ENCODE peak calls at places on chromosome 6, in seven cellular contexts. N, D, C, Z, E, R and A are unnamed samples.

GRCh38 chr6:26198626-26199056 is 111.4 kb downstream of the HFE start:
- DNase-seq in C (no peak), R (no peak), Z (no peak), E (no peak), N (no peak), D (no peak), A (no peak)

GRCh38 chr6:141097471-141097870 is 1035.3 kb upstream of the GJE1 start:
- DNase-seq in N (no peak), D (no peak), R (no peak), C (no peak), Z (no peak), E (no peak), A (no peak)

GRCh38 chr6:10429638-10430427 is 15.0 kb upstream of the TFAP2A start:
- DNase-seq in R (peak), Z (peak), D (no peak), E (no peak), N (no peak), C (no peak), A (no peak)

GRCh38 chr6:71482742-71483141 is 194.1 kb downstream of the OGFRL1 start:
- DNase-seq in C (no peak), D (no peak), Z (no peak), R (no peak), N (no peak), E (no peak), A (no peak)

GRCh38 chr6:10587694-10588392 is 66.7 kb downstream of the GCNT2 start:
- DNase-seq in E (no peak), N (no peak), Z (no peak), D (no peak), C (no peak), R (no peak), A (no peak)

GRCh38 chr6:12296255-12296573 is 6.1 kb downstream of the EDN1 start:
- DNase-seq in N (peak), Z (peak), R (no peak), D (no peak), C (no peak), E (peak), A (no peak)

GRCh38 chr6:26520840-26521484 is 17.2 kb upstream of the HMGN4 start:
- DNase-seq in C (peak), Z (peak), R (peak), D (peak), E (peak), N (peak), A (peak)

GRCh38 chr6:18795726-18796125 is 408.6 kb downstream of the RNF144B start:
- DNase-seq in C (no peak), E (no peak), D (no peak), Z (no peak), N (no peak), R (no peak), A (no peak)

GRCh38 chr6:30855429-30856069 is 28.8 kb upstream of the DDR1 start:
- DNase-seq in R (no peak), N (no peak), C (no peak), D (no peak), E (no peak), Z (no peak), A (no peak)

GRCh38 chr6:11388983-11389944 is 148.3 kb upstream of the TMEM170B start:
- DNase-seq in D (no peak), C (no peak), E (no peak), Z (no peak), R (no peak), N (no peak), A (no peak)

GRCh38 chr6:24394777-24395437 is 7.8 kb upstream of the MRS2 start:
- DNase-seq in N (no peak), C (no peak), R (no peak), Z (peak), D (no peak), E (no peak), A (no peak)

GRCh38 chr6:116369540-116370327 is 1.0 kb upstream of the DSE start:
- DNase-seq in D (peak), N (no peak), R (no peak), C (no peak), E (no peak), Z (no peak), A (no peak)

GRCh38 chr6:15246217-15247211 is 645 bp downstream of the JARID2 start:
- DNase-seq in R (peak), D (peak), C (no peak), Z (peak), N (no peak), E (no peak), A (peak)

GRCh38 chr6:111713811-111714210 is 108.1 kb upstream of the TRAF3IP2 start:
- DNase-seq in R (no peak), D (no peak), E (no peak), C (no peak), N (no peak), Z (no peak), A (no peak)

GRCh38 chr6:87198496-87198895 is 43.1 kb downstream of the ZNF292 start:
- DNase-seq in Z (no peak), R (no peak), E (no peak), C (no peak), D (no peak), N (no peak), A (no peak)

GRCh38 chr6:111589366-111589765 is 16.3 kb downstream of the TRAF3IP2 start:
- DNase-seq in E (peak), N (no peak), R (no peak), D (no peak), C (no peak), Z (peak), A (no peak)

GRCh38 chr6:7541175-7542064 is at the start of gene DSP:
- DNase-seq in Z (peak), C (no peak), R (peak), D (peak), N (no peak), E (no peak), A (no peak)

GRCh38 chr6:89976141-89977020 is 82.1 kb downstream of the GJA10 start:
- DNase-seq in R (peak), Z (no peak), E (no peak), D (no peak), N (no peak), C (no peak), A (no peak)

GRCh38 chr6:18823782-18824386 is 436.7 kb downstream of the RNF144B start:
- DNase-seq in R (peak), N (no peak), D (no peak), E (no peak), Z (peak), C (no peak), A (no peak)

DNA sequence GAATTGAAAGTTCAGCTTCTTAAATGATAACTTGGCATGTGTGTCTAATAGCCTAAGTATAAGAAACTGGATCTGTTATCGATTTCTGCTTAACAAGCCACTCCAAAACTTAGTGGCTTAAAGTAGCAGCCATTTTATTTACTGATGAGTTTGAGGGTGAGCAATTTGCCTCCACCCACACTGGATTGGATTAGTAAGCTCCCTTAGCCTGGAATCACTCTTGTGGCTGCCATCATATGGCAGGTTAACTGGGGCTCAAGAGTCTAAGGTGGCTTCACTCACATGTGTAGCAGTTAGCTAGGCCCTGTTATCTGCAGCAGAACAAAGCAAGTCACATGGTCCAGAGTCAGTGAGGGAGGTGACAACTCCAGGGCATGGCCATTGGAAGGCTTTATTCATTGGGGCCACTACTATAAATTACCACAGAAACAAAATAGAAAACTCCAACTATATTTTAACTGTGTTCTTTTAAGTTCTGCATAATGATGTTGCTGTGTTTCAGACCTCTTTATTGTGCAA is 49.3 kb downstream of the DCBLD1 start:
- DNase-seq in N (no peak), D (no peak), R (no peak), E (no peak), Z (no peak), C (no peak), A (no peak)
- H3K27ac ChIP-seq in N (no peak), D (no peak), R (no peak), E (no peak), Z (peak), C (no peak), A (no peak)

GRCh38 chr6:20134613-20135012 is 77.7 kb downstream of the MBOAT1 start:
- DNase-seq in C (no peak), Z (no peak), D (no peak), E (no peak), N (no peak), R (no peak), A (no peak)
- H3K27ac ChIP-seq in C (no peak), Z (no peak), D (no peak), E (no peak), N (no peak), R (no peak), A (no peak)

GRCh38 chr6:136646377-136646776 is 96.2 kb upstream of the MAP7 start:
- DNase-seq in E (no peak), C (no peak), D (no peak), Z (peak), N (no peak), R (no peak), A (no peak)

GRCh38 chr6:136644597-136644952 is 94.4 kb upstream of the MAP7 start:
- DNase-seq in E (no peak), R (no peak), C (no peak), Z (no peak), N (no peak), D (no peak), A (no peak)

GRCh38 chr6:136641166-136641565 is 90.9 kb upstream of the MAP7 start:
- DNase-seq in Z (no peak), D (no peak), C (no peak), E (no peak), N (no peak), R (no peak), A (no peak)

GRCh38 chr6:136641873-136642465 is 91.7 kb upstream of the MAP7 start:
- DNase-seq in N (no peak), C (no peak), D (no peak), R (no peak), E (no peak), Z (no peak), A (no peak)

GRCh38 chr6:136643850-136644596 is 93.8 kb upstream of the MAP7 start:
- DNase-seq in N (peak), Z (peak), C (peak), R (peak), D (peak), E (peak), A (peak)
- H3K27ac ChIP-seq in N (no peak), Z (no peak), C (no peak), R (no peak), D (peak), E (peak), A (no peak)

DNA sequence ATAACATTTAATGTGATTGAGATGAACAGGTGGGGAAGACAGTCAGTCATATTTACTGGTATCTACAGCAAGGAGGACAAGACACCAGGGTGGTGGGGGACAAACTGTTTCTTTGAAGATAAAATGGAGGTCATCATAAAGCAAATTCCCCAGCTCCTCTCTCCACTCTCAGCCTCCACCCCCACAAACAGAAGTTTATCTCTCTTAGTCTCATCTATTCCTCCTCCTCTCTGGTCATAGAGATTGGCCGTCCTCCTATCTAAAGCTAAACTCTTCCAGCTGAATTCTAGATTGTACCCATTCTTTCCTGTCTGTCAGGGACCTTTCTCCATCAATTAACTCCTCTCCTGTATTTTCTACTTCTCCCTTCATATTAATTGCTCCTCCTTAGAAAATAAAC is 71.1 kb downstream of the KIF6 start:
- DNase-seq in N (no peak), R (no peak), C (no peak), Z (no peak), E (no peak), D (no peak), A (no peak)
- H3K27ac ChIP-seq in N (no peak), R (no peak), C (peak), Z (no peak), E (no peak), D (no peak), A (no peak)

GRCh38 chr6:45967363-45967762 is 48.3 kb downstream of the CLIC5 start:
- DNase-seq in D (no peak), R (no peak), C (no peak), Z (no peak), E (no peak), N (no peak), A (no peak)

GRCh38 chr6:45970326-45970725 is 45.3 kb downstream of the CLIC5 start:
- DNase-seq in D (no peak), R (no peak), E (no peak), Z (no peak), N (no peak), C (no peak), A (no peak)

GRCh38 chr6:45971287-45971686 is 44.4 kb downstream of the CLIC5 start:
- DNase-seq in R (no peak), N (no peak), Z (no peak), E (no peak), C (no peak), D (no peak), A (no peak)

GRCh38 chr6:45969026-45969425 is 46.6 kb downstream of the CLIC5 start:
- DNase-seq in Z (no peak), E (no peak), D (no peak), N (no peak), R (no peak), C (no peak), A (no peak)

GRCh38 chr6:45969883-45970282 is 45.8 kb downstream of the CLIC5 start:
- DNase-seq in R (no peak), D (no peak), Z (no peak), E (no peak), C (no peak), N (no peak), A (no peak)
- H3K27ac ChIP-seq in R (no peak), D (no peak), Z (no peak), E (no peak), C (no peak), N (peak), A (no peak)

DNA sequence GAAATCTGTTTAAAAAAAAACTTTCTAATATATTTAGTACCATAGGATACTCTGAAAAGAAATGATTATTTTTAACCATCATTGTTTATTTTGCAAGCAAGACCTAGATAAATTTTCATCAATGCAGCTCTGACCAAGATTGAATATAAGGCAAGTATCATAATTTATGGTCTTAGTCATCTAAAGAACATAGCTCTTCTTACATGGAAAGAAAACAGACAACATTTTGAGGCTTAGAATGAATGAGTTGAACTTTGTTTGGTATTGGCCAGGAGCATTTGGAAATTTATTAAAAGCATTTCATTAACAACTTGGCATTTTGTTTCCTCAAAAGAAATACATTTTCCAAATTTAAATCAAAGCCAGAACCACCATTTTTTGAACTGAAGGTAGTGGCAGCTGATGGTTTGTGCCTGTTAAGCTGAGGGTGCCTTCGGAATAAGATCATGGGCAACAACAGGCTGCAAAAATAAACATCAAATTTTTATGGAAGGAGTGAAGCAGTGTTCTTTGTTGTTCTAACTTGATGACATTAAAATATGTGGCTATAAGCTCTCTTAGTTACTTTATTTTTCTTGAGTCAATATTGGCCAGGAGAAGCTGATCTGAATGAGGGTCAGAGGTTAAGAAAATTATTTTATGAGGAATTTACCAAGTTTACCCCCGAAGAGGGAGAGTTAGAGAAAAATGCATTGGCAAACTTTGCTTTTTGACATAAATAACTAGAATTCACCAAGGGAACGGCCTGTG is 6.7 kb upstream of the ATXN1 start:
- DNase-seq in D (no peak), Z (peak), N (no peak), E (no peak), R (no peak), C (no peak), A (no peak)
- H3K27ac ChIP-seq in D (no peak), Z (peak), N (no peak), E (peak), R (no peak), C (no peak), A (no peak)

DNA sequence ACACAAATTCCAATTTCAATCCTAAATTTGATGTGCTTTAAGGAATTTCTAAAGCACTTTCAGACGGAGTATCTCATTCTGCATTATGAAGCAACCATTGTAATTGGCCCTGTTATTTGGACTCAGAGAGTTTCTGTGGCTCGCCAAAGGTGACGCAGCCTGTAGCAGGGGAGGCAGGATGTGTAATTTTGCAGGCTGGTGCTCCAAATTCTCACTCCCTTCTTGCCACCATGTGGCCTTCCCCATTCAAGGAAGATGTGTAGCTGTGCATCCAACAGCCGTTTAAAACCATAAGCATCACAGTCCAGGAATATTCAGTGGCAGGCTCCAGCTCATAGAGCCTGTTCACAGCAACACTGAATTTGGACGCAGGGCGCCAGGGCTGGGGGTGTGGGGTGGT is 45.8 kb downstream of the AGPAT4 start:
- DNase-seq in C (no peak), N (no peak), D (no peak), R (no peak), E (no peak), Z (no peak), A (no peak)
- H3K27ac ChIP-seq in C (peak), N (no peak), D (no peak), R (no peak), E (no peak), Z (peak), A (no peak)

DNA sequence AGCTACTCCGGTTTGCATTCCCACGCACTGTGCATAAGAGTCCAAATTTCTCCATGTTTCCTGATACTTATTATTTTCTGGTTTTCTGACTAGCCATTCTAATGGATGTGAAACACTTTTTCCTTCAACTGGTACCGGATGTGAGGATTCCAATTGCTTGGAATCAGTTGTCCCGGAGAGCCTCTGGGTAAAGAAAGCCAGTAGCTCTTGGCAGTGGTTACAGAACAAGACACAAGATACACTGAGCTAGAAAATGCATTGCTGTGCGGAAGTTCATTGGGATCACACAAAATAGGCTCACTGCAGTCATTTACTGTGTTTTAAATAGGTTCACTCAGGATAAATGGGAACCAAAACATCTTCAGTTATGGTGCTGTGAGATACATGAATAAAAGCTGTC is 54.6 kb upstream of the RNF182 start:
- DNase-seq in R (no peak), C (no peak), D (no peak), Z (no peak), E (no peak), N (no peak), A (no peak)
- H3K27ac ChIP-seq in R (no peak), C (no peak), D (no peak), Z (no peak), E (no peak), N (no peak), A (no peak)

GRCh38 chr6:167700199-167700598 is 126.5 kb upstream of the AFDN start:
- DNase-seq in R (no peak), C (no peak), N (no peak), Z (no peak), E (no peak), D (no peak), A (no peak)

GRCh38 chr6:167698540-167698939 is 128.2 kb upstream of the AFDN start:
- DNase-seq in C (no peak), R (no peak), Z (no peak), E (no peak), N (no peak), D (no peak), A (no peak)

GRCh38 chr6:167697316-167697715 is 129.4 kb upstream of the AFDN start:
- DNase-seq in E (no peak), R (no peak), C (no peak), Z (no peak), N (no peak), D (no peak), A (no peak)

GRCh38 chr6:167701010-167701409 is 125.7 kb upstream of the AFDN start:
- DNase-seq in C (no peak), R (no peak), N (no peak), Z (no peak), E (no peak), D (no peak), A (no peak)

GRCh38 chr6:167699141-167700036 is 127.3 kb upstream of the AFDN start:
- DNase-seq in D (peak), Z (peak), R (no peak), C (no peak), N (no peak), E (peak), A (no peak)
- H3K27ac ChIP-seq in D (no peak), Z (no peak), R (no peak), C (peak), N (peak), E (peak), A (no peak)

DNA sequence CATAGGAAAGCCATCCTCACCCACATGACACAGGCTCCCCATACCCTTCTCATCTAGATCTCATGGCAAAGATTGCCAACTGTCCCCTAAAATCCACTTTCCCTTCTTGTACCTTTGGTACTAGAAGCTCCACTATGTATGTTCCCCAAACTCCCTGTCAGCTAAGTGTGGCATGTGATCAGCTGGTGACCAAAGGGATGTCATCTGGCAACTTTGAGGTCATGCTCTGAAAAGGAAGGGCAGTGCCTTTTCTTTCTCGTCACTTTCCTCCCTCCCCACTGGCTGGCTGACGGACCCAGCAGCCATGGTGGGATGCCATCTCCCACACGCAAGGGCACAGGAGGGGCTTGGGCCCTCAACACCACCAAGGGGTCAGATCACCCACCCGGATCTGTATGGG is 23.8 kb upstream of the TAF8 start:
- DNase-seq in D (no peak), Z (no peak), C (no peak), E (no peak), R (no peak), N (no peak), A (no peak)
- H3K27ac ChIP-seq in D (peak), Z (no peak), C (no peak), E (no peak), R (no peak), N (no peak), A (peak)